ENCODE peak calls at places on chromosomes 13 and 19, in nine cellular contexts. D, C, J, G, P, N, B, A and H are unnamed samples.

GRCh38 chr13:79548886-79549285 is 67.9 kb downstream of the NDFIP2 start:
- DNase-seq in N (no peak), A (no peak), G (no peak), D (no peak), B (no peak), C (no peak), P (no peak), J (no peak), H (no peak)

GRCh38 chr19:44848036-44848804 is 2.1 kb downstream of the NECTIN2 start:
- DNase-seq in J (no peak), G (no peak), P (no peak), C (peak; percentile 82), N (no peak), D (no peak), A (no peak), B (no peak), H (peak; percentile 68)

GRCh38 chr13:24651718-24652345 is 28.4 kb upstream of the ATP12A start:
- DNase-seq in P (no peak), B (no peak), A (no peak), J (no peak), C (no peak), N (no peak), G (no peak), D (no peak), H (no peak)

GRCh38 chr13:22235950-22236290 is 565.0 kb downstream of the FGF9 start:
- DNase-seq in P (no peak), D (no peak), A (no peak), G (no peak), C (peak; percentile 88), N (no peak), J (no peak), B (no peak), H (no peak)

GRCh38 chr19:49224856-49225255 is 67.3 kb downstream of the TRPM4 start:
- DNase-seq in G (no peak), P (peak; percentile 36), J (peak; percentile 71), A (no peak), C (peak; percentile 89), N (peak; percentile 84), B (peak; percentile 72), D (peak; percentile 71), H (no peak)

GRCh38 chr13:45865414-45865813 is 13.9 kb upstream of the SIAH3 start:
- DNase-seq in N (no peak), G (no peak), D (no peak), B (no peak), J (no peak), C (no peak), A (no peak), P (no peak), H (no peak)

GRCh38 chr19:35291916-35292315 is at the start of gene MAG:
- DNase-seq in D (no peak), N (no peak), C (no peak), P (no peak), A (no peak), G (no peak), J (no peak), B (no peak), H (no peak)

GRCh38 chr13:114115796-114116195 is 16.6 kb downstream of the RASA3 start:
- DNase-seq in B (peak; percentile 49), J (peak; percentile 45), P (no peak), G (no peak), A (no peak), D (no peak), C (no peak), N (no peak), H (no peak)

GRCh38 chr19:11633223-11633622 is 35.9 kb downstream of the ZNF627 start:
- DNase-seq in N (no peak), D (no peak), A (no peak), G (no peak), C (no peak), B (no peak), J (no peak), P (no peak), H (no peak)